ENCODE peak calls at places on chromosomes 12 and 14, in ten cellular contexts. One of them, this sample, is unnamed.

GRCh38 chr12:104707179-104707578 is 250.4 kb downstream of the CHST11 start:
- DNase-seq in HEK293T: no peak
- DNase-seq in stimulated activated CD8-positive, alpha-beta memory T cell treated with anti-CD3 and anti-CD28 coated beads, Interleukin-7, amount 100 ng/mL, for 1 hour: no peak
- DNase-seq in cardiac muscle cell: no peak
- DNase-seq in PC-9: no peak
- DNase-seq in Calu3: no peak
- DNase-seq in LoVo: no peak
- DNase-seq in erythroblast: no peak
- DNase-seq in ELR: peak; percentile 23
- DNase-seq in Ammon's horn: no peak
- DNase-seq in this sample: no peak

GRCh38 chr12:28874758-28875157 is 274.3 kb upstream of the FAR2 start:
- DNase-seq in HEK293T: no peak
- DNase-seq in stimulated activated CD8-positive, alpha-beta memory T cell treated with anti-CD3 and anti-CD28 coated beads, Interleukin-7, amount 100 ng/mL, for 1 hour: no peak
- DNase-seq in cardiac muscle cell: no peak
- DNase-seq in PC-9: no peak
- DNase-seq in Calu3: no peak
- DNase-seq in LoVo: no peak
- DNase-seq in erythroblast: no peak
- DNase-seq in ELR: no peak
- DNase-seq in Ammon's horn: no peak
- DNase-seq in this sample: no peak

GRCh38 chr14:103696466-103697071 is 18.7 kb downstream of the XRCC3 start:
- DNase-seq in HEK293T: no peak
- DNase-seq in stimulated activated CD8-positive, alpha-beta memory T cell treated with anti-CD3 and anti-CD28 coated beads, Interleukin-7, amount 100 ng/mL, for 1 hour: no peak
- DNase-seq in cardiac muscle cell: no peak
- DNase-seq in PC-9: no peak
- DNase-seq in Calu3: no peak
- DNase-seq in LoVo: no peak
- DNase-seq in erythroblast: no peak
- DNase-seq in ELR: no peak
- DNase-seq in Ammon's horn: peak; percentile 3
- DNase-seq in this sample: no peak

GRCh38 chr14:54754623-54755386 is 147.8 kb downstream of the GCH1 start:
- DNase-seq in HEK293T: no peak
- DNase-seq in stimulated activated CD8-positive, alpha-beta memory T cell treated with anti-CD3 and anti-CD28 coated beads, Interleukin-7, amount 100 ng/mL, for 1 hour: no peak
- DNase-seq in cardiac muscle cell: no peak
- DNase-seq in PC-9: no peak
- DNase-seq in Calu3: no peak
- DNase-seq in LoVo: no peak
- DNase-seq in erythroblast: peak; percentile 96
- DNase-seq in ELR: no peak
- DNase-seq in Ammon's horn: no peak
- DNase-seq in this sample: no peak

GRCh38 chr12:34396861-34397590 is 374.7 kb downstream of the ALG10 start:
- DNase-seq in HEK293T: no peak
- DNase-seq in stimulated activated CD8-positive, alpha-beta memory T cell treated with anti-CD3 and anti-CD28 coated beads, Interleukin-7, amount 100 ng/mL, for 1 hour: no peak
- DNase-seq in cardiac muscle cell: no peak
- DNase-seq in PC-9: peak; percentile 1
- DNase-seq in Calu3: no peak
- DNase-seq in LoVo: no peak
- DNase-seq in erythroblast: no peak
- DNase-seq in ELR: no peak
- DNase-seq in Ammon's horn: peak; percentile 1
- DNase-seq in this sample: no peak

GRCh38 chr12:109793826-109794501 is 39.2 kb downstream of the TRPV4 start:
- DNase-seq in HEK293T: no peak
- DNase-seq in stimulated activated CD8-positive, alpha-beta memory T cell treated with anti-CD3 and anti-CD28 coated beads, Interleukin-7, amount 100 ng/mL, for 1 hour: no peak
- DNase-seq in cardiac muscle cell: no peak
- DNase-seq in PC-9: no peak
- DNase-seq in Calu3: no peak
- DNase-seq in LoVo: no peak
- DNase-seq in erythroblast: no peak
- DNase-seq in ELR: no peak
- DNase-seq in Ammon's horn: no peak
- DNase-seq in this sample: no peak

GRCh38 chr12:102769323-102769916 is 147.6 kb downstream of the PAH start:
- DNase-seq in HEK293T: peak; percentile 52
- DNase-seq in stimulated activated CD8-positive, alpha-beta memory T cell treated with anti-CD3 and anti-CD28 coated beads, Interleukin-7, amount 100 ng/mL, for 1 hour: no peak
- DNase-seq in cardiac muscle cell: peak; percentile 57
- DNase-seq in PC-9: peak; percentile 48
- DNase-seq in Calu3: peak; percentile 69
- DNase-seq in LoVo: peak; percentile 61
- DNase-seq in erythroblast: peak; percentile 11
- DNase-seq in ELR: peak; percentile 63
- DNase-seq in Ammon's horn: peak; percentile 80
- DNase-seq in this sample: peak; percentile 74

GRCh38 chr14:34987180-34987579 is 4.4 kb downstream of the SRP54 start:
- DNase-seq in HEK293T: no peak
- DNase-seq in stimulated activated CD8-positive, alpha-beta memory T cell treated with anti-CD3 and anti-CD28 coated beads, Interleukin-7, amount 100 ng/mL, for 1 hour: no peak
- DNase-seq in cardiac muscle cell: no peak
- DNase-seq in PC-9: no peak
- DNase-seq in Calu3: no peak
- DNase-seq in LoVo: no peak
- DNase-seq in erythroblast: no peak
- DNase-seq in ELR: no peak
- DNase-seq in Ammon's horn: no peak
- DNase-seq in this sample: no peak

GRCh38 chr12:60138526-60138925 is 542.7 kb downstream of the SLC16A7 start:
- DNase-seq in HEK293T: no peak
- DNase-seq in stimulated activated CD8-positive, alpha-beta memory T cell treated with anti-CD3 and anti-CD28 coated beads, Interleukin-7, amount 100 ng/mL, for 1 hour: no peak
- DNase-seq in cardiac muscle cell: no peak
- DNase-seq in PC-9: no peak
- DNase-seq in Calu3: no peak
- DNase-seq in LoVo: no peak
- DNase-seq in erythroblast: no peak
- DNase-seq in ELR: no peak
- DNase-seq in Ammon's horn: no peak
- DNase-seq in this sample: no peak

GRCh38 chr12:85530486-85530885 is 250.5 kb downstream of the ALX1 start:
- DNase-seq in HEK293T: no peak
- DNase-seq in stimulated activated CD8-positive, alpha-beta memory T cell treated with anti-CD3 and anti-CD28 coated beads, Interleukin-7, amount 100 ng/mL, for 1 hour: no peak
- DNase-seq in cardiac muscle cell: no peak
- DNase-seq in PC-9: no peak
- DNase-seq in Calu3: no peak
- DNase-seq in LoVo: no peak
- DNase-seq in erythroblast: no peak
- DNase-seq in ELR: no peak
- DNase-seq in Ammon's horn: no peak
- DNase-seq in this sample: no peak

GRCh38 chr14:26522985-26523384 is 74.8 kb downstream of the NOVA1 start:
- DNase-seq in HEK293T: no peak
- DNase-seq in stimulated activated CD8-positive, alpha-beta memory T cell treated with anti-CD3 and anti-CD28 coated beads, Interleukin-7, amount 100 ng/mL, for 1 hour: no peak
- DNase-seq in cardiac muscle cell: no peak
- DNase-seq in PC-9: no peak
- DNase-seq in Calu3: no peak
- DNase-seq in LoVo: no peak
- DNase-seq in erythroblast: no peak
- DNase-seq in ELR: no peak
- DNase-seq in Ammon's horn: no peak
- DNase-seq in this sample: peak; percentile 5

GRCh38 chr12:6199531-6200265 is 502 bp upstream of the CD9 start:
- DNase-seq in HEK293T: peak; percentile 18
- DNase-seq in stimulated activated CD8-positive, alpha-beta memory T cell treated with anti-CD3 and anti-CD28 coated beads, Interleukin-7, amount 100 ng/mL, for 1 hour: no peak
- DNase-seq in cardiac muscle cell: peak; percentile 54
- DNase-seq in PC-9: no peak
- DNase-seq in Calu3: peak; percentile 37
- DNase-seq in LoVo: peak; percentile 53
- DNase-seq in erythroblast: no peak
- DNase-seq in ELR: peak; percentile 48
- DNase-seq in Ammon's horn: no peak
- DNase-seq in this sample: no peak

GRCh38 chr12:52254965-52255751 is 19.3 kb upstream of the KRT86 start:
- DNase-seq in HEK293T: no peak
- DNase-seq in stimulated activated CD8-positive, alpha-beta memory T cell treated with anti-CD3 and anti-CD28 coated beads, Interleukin-7, amount 100 ng/mL, for 1 hour: no peak
- DNase-seq in cardiac muscle cell: no peak
- DNase-seq in PC-9: peak; percentile 28
- DNase-seq in Calu3: peak; percentile 8
- DNase-seq in LoVo: no peak
- DNase-seq in erythroblast: no peak
- DNase-seq in ELR: no peak
- DNase-seq in Ammon's horn: no peak
- DNase-seq in this sample: no peak

GRCh38 chr12:16120027-16120426 is 157.5 kb downstream of the SLC15A5 start:
- DNase-seq in HEK293T: no peak
- DNase-seq in stimulated activated CD8-positive, alpha-beta memory T cell treated with anti-CD3 and anti-CD28 coated beads, Interleukin-7, amount 100 ng/mL, for 1 hour: no peak
- DNase-seq in cardiac muscle cell: peak; percentile 60
- DNase-seq in PC-9: no peak
- DNase-seq in Calu3: no peak
- DNase-seq in LoVo: no peak
- DNase-seq in erythroblast: no peak
- DNase-seq in ELR: no peak
- DNase-seq in Ammon's horn: no peak
- DNase-seq in this sample: no peak

GRCh38 chr12:90938451-90938850 is 16.5 kb downstream of the CCER1 start:
- DNase-seq in HEK293T: no peak
- DNase-seq in stimulated activated CD8-positive, alpha-beta memory T cell treated with anti-CD3 and anti-CD28 coated beads, Interleukin-7, amount 100 ng/mL, for 1 hour: no peak
- DNase-seq in cardiac muscle cell: no peak
- DNase-seq in PC-9: peak; percentile 50
- DNase-seq in Calu3: peak; percentile 25
- DNase-seq in LoVo: peak; percentile 20
- DNase-seq in erythroblast: no peak
- DNase-seq in ELR: peak; percentile 79
- DNase-seq in Ammon's horn: no peak
- DNase-seq in this sample: peak; percentile 76

GRCh38 chr14:52395728-52396127 is 81.6 kb downstream of the PTGER2 start:
- DNase-seq in HEK293T: no peak
- DNase-seq in stimulated activated CD8-positive, alpha-beta memory T cell treated with anti-CD3 and anti-CD28 coated beads, Interleukin-7, amount 100 ng/mL, for 1 hour: no peak
- DNase-seq in cardiac muscle cell: no peak
- DNase-seq in PC-9: no peak
- DNase-seq in Calu3: no peak
- DNase-seq in LoVo: no peak
- DNase-seq in erythroblast: no peak
- DNase-seq in ELR: no peak
- DNase-seq in Ammon's horn: peak; percentile 15
- DNase-seq in this sample: no peak

GRCh38 chr14:23930742-23931141 is 22.8 kb upstream of the DHRS4 start:
- DNase-seq in HEK293T: no peak
- DNase-seq in stimulated activated CD8-positive, alpha-beta memory T cell treated with anti-CD3 and anti-CD28 coated beads, Interleukin-7, amount 100 ng/mL, for 1 hour: no peak
- DNase-seq in cardiac muscle cell: no peak
- DNase-seq in PC-9: no peak
- DNase-seq in Calu3: no peak
- DNase-seq in LoVo: no peak
- DNase-seq in erythroblast: no peak
- DNase-seq in ELR: peak; percentile 18
- DNase-seq in Ammon's horn: no peak
- DNase-seq in this sample: no peak

GRCh38 chr14:97916100-97916499 is 1118.9 kb downstream of the VRK1 start:
- DNase-seq in HEK293T: no peak
- DNase-seq in stimulated activated CD8-positive, alpha-beta memory T cell treated with anti-CD3 and anti-CD28 coated beads, Interleukin-7, amount 100 ng/mL, for 1 hour: no peak
- DNase-seq in cardiac muscle cell: no peak
- DNase-seq in PC-9: no peak
- DNase-seq in Calu3: no peak
- DNase-seq in LoVo: no peak
- DNase-seq in erythroblast: no peak
- DNase-seq in ELR: no peak
- DNase-seq in Ammon's horn: no peak
- DNase-seq in this sample: no peak

GRCh38 chr12:108587826-108588225 is 10.1 kb downstream of the TMEM119 start:
- DNase-seq in HEK293T: no peak
- DNase-seq in stimulated activated CD8-positive, alpha-beta memory T cell treated with anti-CD3 and anti-CD28 coated beads, Interleukin-7, amount 100 ng/mL, for 1 hour: no peak
- DNase-seq in cardiac muscle cell: no peak
- DNase-seq in PC-9: no peak
- DNase-seq in Calu3: no peak
- DNase-seq in LoVo: no peak
- DNase-seq in erythroblast: no peak
- DNase-seq in ELR: no peak
- DNase-seq in Ammon's horn: peak; percentile 86
- DNase-seq in this sample: no peak

GRCh38 chr14:73526036-73526984 is 10.6 kb upstream of the ACOT1 start:
- DNase-seq in HEK293T: no peak
- DNase-seq in stimulated activated CD8-positive, alpha-beta memory T cell treated with anti-CD3 and anti-CD28 coated beads, Interleukin-7, amount 100 ng/mL, for 1 hour: no peak
- DNase-seq in cardiac muscle cell: no peak
- DNase-seq in PC-9: peak; percentile 58
- DNase-seq in Calu3: no peak
- DNase-seq in LoVo: no peak
- DNase-seq in erythroblast: no peak
- DNase-seq in ELR: peak; percentile 63
- DNase-seq in Ammon's horn: no peak
- DNase-seq in this sample: no peak

GRCh38 chr12:109157986-109158385 is 41.6 kb downstream of the ACACB start:
- DNase-seq in HEK293T: no peak
- DNase-seq in stimulated activated CD8-positive, alpha-beta memory T cell treated with anti-CD3 and anti-CD28 coated beads, Interleukin-7, amount 100 ng/mL, for 1 hour: no peak
- DNase-seq in cardiac muscle cell: no peak
- DNase-seq in PC-9: no peak
- DNase-seq in Calu3: no peak
- DNase-seq in LoVo: no peak
- DNase-seq in erythroblast: no peak
- DNase-seq in ELR: no peak
- DNase-seq in Ammon's horn: no peak
- DNase-seq in this sample: no peak

GRCh38 chr12:108801736-108802665 is 55.4 kb downstream of the SSH1 start:
- DNase-seq in HEK293T: no peak
- DNase-seq in stimulated activated CD8-positive, alpha-beta memory T cell treated with anti-CD3 and anti-CD28 coated beads, Interleukin-7, amount 100 ng/mL, for 1 hour: no peak
- DNase-seq in cardiac muscle cell: peak; percentile 80
- DNase-seq in PC-9: no peak
- DNase-seq in Calu3: no peak
- DNase-seq in LoVo: no peak
- DNase-seq in erythroblast: no peak
- DNase-seq in ELR: peak; percentile 89
- DNase-seq in Ammon's horn: no peak
- DNase-seq in this sample: peak; percentile 93

GRCh38 chr14:92039073-92039719 is 663 bp downstream of the TRIP11 start:
- DNase-seq in HEK293T: peak; percentile 71
- DNase-seq in stimulated activated CD8-positive, alpha-beta memory T cell treated with anti-CD3 and anti-CD28 coated beads, Interleukin-7, amount 100 ng/mL, for 1 hour: no peak
- DNase-seq in cardiac muscle cell: peak; percentile 89
- DNase-seq in PC-9: peak; percentile 8
- DNase-seq in Calu3: peak; percentile 49
- DNase-seq in LoVo: peak; percentile 57
- DNase-seq in erythroblast: no peak
- DNase-seq in ELR: peak; percentile 90
- DNase-seq in Ammon's horn: peak; percentile 56
- DNase-seq in this sample: peak; percentile 65

GRCh38 chr12:94427520-94428381 is 31.9 kb downstream of the CEP83 start:
- DNase-seq in HEK293T: no peak
- DNase-seq in stimulated activated CD8-positive, alpha-beta memory T cell treated with anti-CD3 and anti-CD28 coated beads, Interleukin-7, amount 100 ng/mL, for 1 hour: no peak
- DNase-seq in cardiac muscle cell: peak; percentile 39
- DNase-seq in PC-9: no peak
- DNase-seq in Calu3: no peak
- DNase-seq in LoVo: peak; percentile 49
- DNase-seq in erythroblast: no peak
- DNase-seq in ELR: peak; percentile 11
- DNase-seq in Ammon's horn: peak; percentile 18
- DNase-seq in this sample: no peak

GRCh38 chr14:57293851-57294837 is 25.4 kb downstream of the AP5M1 start:
- DNase-seq in HEK293T: no peak
- DNase-seq in stimulated activated CD8-positive, alpha-beta memory T cell treated with anti-CD3 and anti-CD28 coated beads, Interleukin-7, amount 100 ng/mL, for 1 hour: no peak
- DNase-seq in cardiac muscle cell: no peak
- DNase-seq in PC-9: no peak
- DNase-seq in Calu3: no peak
- DNase-seq in LoVo: no peak
- DNase-seq in erythroblast: peak; percentile 30
- DNase-seq in ELR: peak; percentile 50
- DNase-seq in Ammon's horn: no peak
- DNase-seq in this sample: peak; percentile 16

GRCh38 chr14:100620437-100621100 is 33.4 kb upstream of the BEGAIN start:
- DNase-seq in HEK293T: no peak
- DNase-seq in stimulated activated CD8-positive, alpha-beta memory T cell treated with anti-CD3 and anti-CD28 coated beads, Interleukin-7, amount 100 ng/mL, for 1 hour: no peak
- DNase-seq in cardiac muscle cell: peak; percentile 18
- DNase-seq in PC-9: no peak
- DNase-seq in Calu3: no peak
- DNase-seq in LoVo: no peak
- DNase-seq in erythroblast: no peak
- DNase-seq in ELR: no peak
- DNase-seq in Ammon's horn: no peak
- DNase-seq in this sample: no peak

GRCh38 chr12:52573743-52574142 is at the start of gene KRT74:
- DNase-seq in HEK293T: no peak
- DNase-seq in stimulated activated CD8-positive, alpha-beta memory T cell treated with anti-CD3 and anti-CD28 coated beads, Interleukin-7, amount 100 ng/mL, for 1 hour: no peak
- DNase-seq in cardiac muscle cell: no peak
- DNase-seq in PC-9: no peak
- DNase-seq in Calu3: no peak
- DNase-seq in LoVo: no peak
- DNase-seq in erythroblast: no peak
- DNase-seq in ELR: no peak
- DNase-seq in Ammon's horn: no peak
- DNase-seq in this sample: no peak

GRCh38 chr14:100065161-100065871 is at the start of gene EVL:
- DNase-seq in HEK293T: no peak
- DNase-seq in stimulated activated CD8-positive, alpha-beta memory T cell treated with anti-CD3 and anti-CD28 coated beads, Interleukin-7, amount 100 ng/mL, for 1 hour: peak; percentile 52
- DNase-seq in cardiac muscle cell: peak; percentile 23
- DNase-seq in PC-9: no peak
- DNase-seq in Calu3: no peak
- DNase-seq in LoVo: no peak
- DNase-seq in erythroblast: peak; percentile 19
- DNase-seq in ELR: no peak
- DNase-seq in Ammon's horn: peak; percentile 42
- DNase-seq in this sample: no peak

This sample was measured in ACHN.